ENCODE peak calls at places on chromosomes 4 and X, in five cellular contexts. K is cardiac fibroblast; Q is heart left ventricle; N is gastrocnemius medialis; X is naive thymus-derived CD4-positive, alpha-beta T cell. C is an unnamed sample.

GRCh38 chr4:114399085-114399484 is 199.5 kb upstream of the UGT8 start:
- DNase-seq in X (no peak), N (no peak), K (no peak), Q (no peak), C (no peak)

GRCh38 chr4:151361966-151362365 is 36.6 kb upstream of the SH3D19 start:
- DNase-seq in Q (no peak), N (no peak), K (no peak), X (no peak), C (no peak)

GRCh38 chr4:133152330-133152791 is 3.3 kb downstream of the PCDH10 start:
- DNase-seq in K (no peak), X (no peak), N (no peak), Q (peak; percentile 4), C (no peak)

GRCh38 chr4:137226900-137227299 is 305.4 kb downstream of the PCDH18 start:
- DNase-seq in X (no peak), N (no peak), K (peak; percentile 23), Q (no peak), C (no peak)

GRCh38 chr4:4456816-4457578 is 70.1 kb downstream of the NSG1 start:
- DNase-seq in N (no peak), K (no peak), Q (no peak), X (no peak), C (no peak)

GRCh38 chr4:27666943-27667342 is 806.3 kb downstream of the STIM2 start:
- DNase-seq in X (no peak), N (no peak), Q (no peak), K (no peak), C (peak; percentile 6)

GRCh38 chr4:176752191-176752749 is 40.5 kb downstream of the VEGFC start:
- DNase-seq in Q (no peak), N (no peak), X (no peak), K (no peak), C (no peak)

GRCh38 chrX:57380026-57380796 is 93.7 kb downstream of the FAAH2 start:
- DNase-seq in Q (no peak), K (no peak), N (no peak), X (no peak), C (no peak)

GRCh38 chrX:80335062-80335830 is 85.0 kb upstream of the TENT5D start:
- DNase-seq in N (peak; percentile 14), K (peak; percentile 7), Q (peak; percentile 7), X (no peak), C (no peak)

GRCh38 chr4:7183161-7183560 is 9.2 kb upstream of the SORCS2 start:
- DNase-seq in X (no peak), Q (no peak), K (no peak), N (no peak), C (no peak)

GRCh38 chrX:95629737-95630136 is 1054.9 kb upstream of the DIAPH2 start:
- DNase-seq in N (no peak), X (no peak), K (no peak), Q (no peak), C (peak; percentile 1)

GRCh38 chr4:131063878-131064277 is 1967.9 kb downstream of the C4orf33 start:
- DNase-seq in K (no peak), Q (no peak), X (no peak), N (no peak), C (no peak)

DNA sequence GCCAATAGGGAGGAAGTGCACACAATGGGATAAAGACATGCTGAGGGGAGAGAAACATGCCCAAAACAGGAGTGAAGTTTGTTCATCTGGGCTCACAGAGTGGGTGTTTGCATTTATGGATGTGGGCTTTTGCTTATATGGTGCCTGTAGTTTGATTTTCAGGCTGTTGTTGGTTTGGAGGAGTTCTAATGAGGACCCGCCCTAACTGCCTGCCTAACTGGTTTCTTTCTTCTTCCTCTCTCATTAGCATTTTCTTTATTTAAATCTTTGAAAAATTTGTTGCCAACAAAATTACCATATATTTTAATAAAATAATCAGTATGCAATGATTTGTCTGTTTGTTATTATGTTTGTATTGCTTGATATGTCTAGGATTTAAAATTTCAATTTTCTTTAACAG is 1965.8 kb downstream of the C4orf33 start:
- DNase-seq in K (no peak), N (no peak), Q (no peak), X (no peak), C (no peak)
- H3K4me3 ChIP-seq in K (no peak overlapping the region), N (no peak overlapping the region), Q (no peak overlapping the region), X (no peak overlapping the region), C (no peak overlapping the region)

GRCh38 chr4:39714171-39714570 is 16.2 kb downstream of the UBE2K start:
- DNase-seq in Q (no peak), K (no peak), X (no peak), N (no peak), C (no peak)
- H3K4me3 ChIP-seq in Q (no peak overlapping the region), K (no peak overlapping the region), X (no peak overlapping the region), N (no peak overlapping the region), C (no peak overlapping the region)

GRCh38 chrX:100410901-100411801 is 1.1 kb upstream of the PCDH19 start:
- DNase-seq in K (no peak), Q (no peak), N (no peak), X (no peak), C (no peak)

GRCh38 chrX:100410083-100410590 is at the start of gene PCDH19:
- DNase-seq in Q (peak; percentile 58), X (no peak), K (peak; percentile 61), N (no peak), C (peak; percentile 23)

GRCh38 chrX:100413231-100413630 is 3.2 kb upstream of the PCDH19 start:
- DNase-seq in K (peak; percentile 70), Q (peak; percentile 24), N (no peak), X (no peak), C (peak; percentile 32)

GRCh38 chrX:100409316-100410082 is 574 bp downstream of the PCDH19 start:
- DNase-seq in N (no peak), X (no peak), K (peak; percentile 11), Q (no peak), C (no peak)

DNA sequence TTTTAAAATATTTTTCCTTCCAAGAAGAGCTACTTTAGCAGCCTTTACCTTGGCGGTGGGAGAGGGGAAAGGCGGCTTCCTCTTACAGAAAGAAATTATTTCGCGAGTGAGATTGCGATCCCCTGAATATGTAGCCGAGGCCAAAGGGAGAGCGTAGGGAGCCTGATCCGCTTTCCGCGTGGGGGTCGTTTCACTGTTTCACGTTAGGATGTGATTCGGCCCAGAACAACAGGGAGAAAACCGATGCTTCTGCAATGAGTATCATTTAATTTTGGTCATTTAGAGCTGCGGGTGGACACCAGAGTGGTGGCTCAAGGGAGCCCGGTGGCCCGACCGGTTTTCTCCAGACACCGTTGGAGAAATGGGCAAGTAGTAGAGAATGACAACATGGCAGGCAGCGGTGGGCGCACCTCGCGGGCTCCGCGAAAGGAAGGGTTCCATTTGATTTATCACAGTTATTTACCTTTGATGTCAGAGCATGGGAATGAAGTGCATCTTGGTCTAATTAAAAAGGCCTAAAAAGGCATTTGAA is 1.8 kb upstream of the PCDH19 start:
- DNase-seq in N (no peak), Q (no peak), X (no peak), K (no peak), C (no peak)
- H3K4me3 ChIP-seq in N (no peak overlapping the region), Q (no peak overlapping the region), X (no peak overlapping the region), K (no peak overlapping the region), C (no peak overlapping the region)

DNA sequence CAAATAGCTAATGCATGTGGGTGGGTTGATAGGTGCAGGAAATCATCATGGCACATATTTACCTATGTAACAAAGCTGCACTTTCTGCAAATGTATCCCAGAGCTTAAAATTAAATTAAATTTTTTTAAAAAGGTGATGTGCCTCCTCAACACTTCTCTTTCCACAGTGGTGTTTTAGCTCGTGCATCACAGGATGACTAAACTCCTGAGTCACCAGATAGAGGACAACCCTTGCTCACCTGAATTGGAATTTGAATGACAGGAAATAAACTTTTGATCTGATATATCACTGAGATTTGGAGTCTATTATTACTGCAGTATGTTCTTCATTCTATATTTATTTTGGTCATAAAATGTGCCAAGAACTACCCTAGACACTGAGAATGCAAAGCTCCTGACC is 185.4 kb downstream of the MAPK10 start:
- DNase-seq in N (no peak), K (no peak), X (no peak), Q (no peak), C (no peak)
- H3K4me3 ChIP-seq in N (no peak overlapping the region), K (no peak overlapping the region), X (no peak overlapping the region), Q (no peak overlapping the region), C (no peak overlapping the region)

DNA sequence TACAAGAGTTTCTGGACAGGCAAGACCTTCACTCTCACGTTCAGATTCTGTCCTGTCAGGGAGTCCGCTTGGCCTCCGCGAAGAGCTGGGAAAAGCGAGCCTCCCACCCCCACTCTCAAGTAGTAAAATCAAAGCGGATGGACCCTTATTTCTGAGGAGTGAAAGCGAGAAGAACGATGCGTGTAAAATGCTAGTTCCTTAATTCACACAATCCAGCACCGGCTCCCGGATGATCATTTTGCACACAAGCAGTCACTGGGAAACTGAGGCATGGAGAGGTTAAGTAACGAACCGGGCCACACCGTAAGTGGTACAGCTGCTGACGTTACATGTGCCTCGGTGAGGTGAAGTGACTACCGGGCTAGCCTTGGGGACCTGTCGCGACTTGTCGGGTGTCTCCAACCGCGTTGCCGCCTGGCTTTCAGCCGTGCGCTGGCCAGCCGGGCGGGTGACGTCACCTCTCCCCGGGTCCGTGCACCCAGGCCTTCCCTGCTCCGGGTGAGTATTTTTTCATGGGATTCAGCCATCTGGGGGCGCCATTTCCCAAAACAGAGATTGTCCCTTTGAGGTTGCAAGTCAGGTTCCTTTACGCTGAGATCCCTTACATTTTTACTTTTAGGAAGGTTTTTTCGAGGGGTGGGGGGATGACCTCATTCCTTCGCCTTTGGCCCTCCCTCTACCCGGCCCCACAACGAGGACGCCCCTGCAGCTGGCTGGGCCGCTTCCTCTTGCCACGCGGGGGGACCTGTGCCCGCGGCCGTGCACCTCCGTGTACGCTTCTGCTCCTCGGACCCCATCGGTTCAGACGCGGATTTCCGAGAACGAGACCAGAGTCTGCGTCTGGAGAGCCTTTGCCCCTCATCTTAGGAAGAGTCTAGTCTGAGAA is 3.4 kb upstream of the SFRP2 start:
- DNase-seq in X (no peak), Q (no peak), K (peak; percentile 42), N (peak; percentile 37), C (no peak)
- H3K4me3 ChIP-seq in X (peak overlapping the region; percentile 38), Q (peak overlapping the region; percentile 37), K (peak overlapping the region; percentile 32), N (peak overlapping the region; percentile 6), C (no peak overlapping the region)

DNA sequence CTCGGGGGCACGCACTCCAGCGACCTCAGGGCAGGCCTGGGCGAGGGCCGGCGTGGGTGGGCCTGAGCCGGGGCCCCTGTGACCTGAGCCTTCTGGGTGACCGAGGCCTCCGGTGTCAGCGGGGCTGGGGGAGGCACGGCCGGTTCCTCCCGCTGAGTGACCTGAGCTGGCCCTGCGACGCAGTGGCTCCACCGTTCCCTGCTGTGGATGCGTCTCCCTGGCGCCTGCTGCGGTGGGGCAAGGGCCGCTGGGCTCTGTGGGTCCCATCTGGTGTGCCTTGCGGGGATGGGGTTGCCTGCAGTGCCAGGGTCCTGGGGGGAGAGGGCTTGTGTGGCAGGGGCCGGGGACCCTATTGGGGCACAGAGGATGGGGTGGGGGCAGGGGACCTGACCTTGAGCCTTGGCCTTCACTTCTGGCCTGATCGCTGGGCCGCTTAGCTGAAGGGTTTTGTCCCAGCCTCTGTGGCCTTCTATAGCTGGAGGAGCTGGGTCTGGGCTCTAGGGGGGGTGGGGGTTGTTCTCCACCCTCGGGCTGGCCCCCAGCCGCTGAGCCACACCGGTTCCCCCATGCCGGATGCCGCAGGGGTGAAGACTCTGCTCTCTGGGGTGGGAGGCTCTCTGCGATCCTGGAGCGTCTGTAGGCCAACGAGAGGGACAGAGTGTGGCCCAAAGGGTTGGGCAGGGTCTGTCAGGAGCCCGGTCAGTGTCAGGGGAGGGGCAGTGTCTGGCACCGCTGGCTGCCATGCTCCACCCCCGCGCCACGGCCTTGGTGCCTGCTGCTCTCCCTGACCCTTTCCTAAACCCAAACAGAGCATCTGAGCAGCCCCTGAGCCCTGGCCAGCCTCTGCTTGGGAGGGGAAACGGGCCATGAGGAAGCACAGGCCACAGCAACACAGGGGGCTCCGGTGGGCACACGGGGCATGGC is 2.3 kb downstream of the NAT8L start:
- DNase-seq in Q (no peak), K (no peak), N (no peak), X (no peak), C (no peak)
- H3K4me3 ChIP-seq in Q (no peak overlapping the region), K (no peak overlapping the region), N (no peak overlapping the region), X (no peak overlapping the region), C (no peak overlapping the region)

C was measured in Jurkat, Clone E6-1.